ENCODE peak calls at places on chromosomes 6 and 20, in six cellular contexts. F is activated T-cell treated with anti-CD3 and anti-CD28 coated beads, Interleukin-2, amount 50 U/mL, for 72 hours; R is tibial artery; V is heart left ventricle; P is fibroblast of pulmonary artery; C is brain microvascular endothelial cell. H is an unnamed sample.

GRCh38 chr6:76984572-76984971 is 478.7 kb downstream of the HTR1B start:
- DNase-seq in F (no peak), R (no peak), V (no peak), P (no peak), C (no peak), H (no peak)

GRCh38 chr6:44451803-44452690 is 64.5 kb downstream of the CDC5L start:
- DNase-seq in F (no peak), R (no peak), V (no peak), P (peak), C (peak), H (no peak)

GRCh38 chr20:59743767-59744485 is 139.6 kb downstream of the PHACTR3 start:
- DNase-seq in F (no peak), R (no peak), V (no peak), P (no peak), C (no peak), H (no peak)

GRCh38 chr20:41185013-41185757 is 47.8 kb downstream of the PLCG1 start:
- DNase-seq in F (no peak), R (no peak), V (no peak), P (no peak), C (no peak), H (no peak)

GRCh38 chr6:41464481-41464880 is 81.7 kb upstream of the FOXP4 start:
- DNase-seq in F (no peak), R (no peak), V (no peak), P (peak), C (no peak), H (no peak)

GRCh38 chr6:84193140-84193708 is 34.2 kb downstream of the CEP162 start:
- DNase-seq in F (no peak), R (no peak), V (no peak), P (peak), C (peak), H (no peak)

GRCh38 chr20:61727761-61728160 is 337.9 kb downstream of the TAF4 start:
- DNase-seq in F (no peak), R (no peak), V (no peak), P (no peak), C (no peak), H (no peak)

GRCh38 chr6:36499918-36500317 is 47.4 kb downstream of the STK38 start:
- DNase-seq in F (no peak), R (no peak), V (no peak), P (no peak), C (no peak), H (no peak)

GRCh38 chr6:85494551-85495337 is 44.9 kb downstream of the NT5E start:
- DNase-seq in F (no peak), R (no peak), V (no peak), P (peak), C (no peak), H (no peak)

GRCh38 chr6:131212024-131212423 is 76.8 kb downstream of the AKAP7 start:
- DNase-seq in F (no peak), R (no peak), V (no peak), P (no peak), C (no peak), H (no peak)

GRCh38 chr6:117829594-117830319 is 77.3 kb upstream of the SLC35F1 start:
- DNase-seq in F (no peak), R (no peak), V (no peak), P (peak), C (peak), H (no peak)

GRCh38 chr6:105851586-105851985 is 234.6 kb upstream of the PRDM1 start:
- DNase-seq in F (no peak), R (no peak), V (no peak), P (no peak), C (no peak), H (no peak)

GRCh38 chr6:75183099-75183541 is 22.7 kb downstream of the COL12A1 start:
- DNase-seq in F (no peak), R (peak), V (no peak), P (no peak), C (peak), H (no peak)

GRCh38 chr6:162621246-162621645 is 106.3 kb downstream of the PRKN start:
- DNase-seq in F (peak), R (no peak), V (no peak), P (peak), C (peak), H (no peak)

GRCh38 chr6:6319947-6320811 is at the start of gene F13A1:
- DNase-seq in F (no peak), R (peak), V (peak), P (no peak), C (no peak), H (no peak)

GRCh38 chr6:83265384-83265783 is 72.2 kb downstream of the RWDD2A start:
- DNase-seq in F (no peak), R (no peak), V (no peak), P (peak), C (peak), H (no peak)

GRCh38 chr6:36314221-36315014 is 22.3 kb downstream of the BNIP5 start:
- DNase-seq in F (no peak), R (no peak), V (no peak), P (no peak), C (no peak), H (no peak)

GRCh38 chr6:129331450-129332138 is 378.4 kb downstream of the ARHGAP18 start:
- DNase-seq in F (no peak), R (no peak), V (no peak), P (peak), C (peak), H (no peak)

GRCh38 chr6:107730683-107731314 is 93.3 kb downstream of the SCML4 start:
- DNase-seq in F (no peak), R (no peak), V (no peak), P (no peak), C (no peak), H (no peak)

GRCh38 chr20:63477061-63477616 is 4.7 kb upstream of the KCNQ2 start:
- DNase-seq in F (no peak), R (no peak), V (no peak), P (no peak), C (no peak), H (no peak)

GRCh38 chr6:80214436-80215022 is 108.1 kb downstream of the BCKDHB start:
- DNase-seq in F (peak), R (no peak), V (peak), P (peak), C (peak), H (no peak)

GRCh38 chr6:158358450-158359077 is 46.3 kb downstream of the TULP4 start:
- DNase-seq in F (no peak), R (no peak), V (no peak), P (no peak), C (no peak), H (no peak)